ENCODE peak calls at places on chromosomes 11 and 22, in six cellular contexts. R is prostate gland, M is right lobe of liver, S is H1, Y is heart left ventricle, F is sigmoid colon. T is an unnamed sample.

GRCh38 chr11:37108436-37109204 is 510.6 kb upstream of the RAG2 start:
- DNase-seq in Y (no peak), M (no peak), F (no peak), R (no peak), S (no peak), T (no peak)

GRCh38 chr11:120004723-120005122 is 133.2 kb downstream of the TRIM29 start:
- DNase-seq in R (no peak), M (no peak), S (no peak), Y (no peak), F (no peak), T (no peak)

GRCh38 chr22:39348909-39349505 is 784 bp upstream of the SYNGR1 start:
- DNase-seq in F (no peak), Y (peak; percentile 43), M (peak; percentile 47), R (no peak), S (no peak), T (no peak)

GRCh38 chr22:41446057-41446501 is 522 bp downstream of the TOB2 start:
- DNase-seq in Y (peak; percentile 42), M (peak; percentile 62), S (no peak), F (peak; percentile 76), R (peak; percentile 16), T (no peak)

GRCh38 chr11:69335461-69336386 is 41.8 kb downstream of the MYEOV start:
- DNase-seq in F (no peak), S (no peak), M (peak; percentile 29), R (no peak), Y (no peak), T (no peak)

GRCh38 chr11:16382638-16383380 is 26.5 kb upstream of the SOX6 start:
- DNase-seq in R (no peak), M (no peak), Y (no peak), F (no peak), S (no peak), T (no peak)

GRCh38 chr11:14424096-14424495 is 65.1 kb upstream of the RRAS2 start:
- DNase-seq in R (no peak), F (no peak), M (no peak), Y (no peak), S (no peak), T (no peak)

GRCh38 chr22:38731703-38732161 is 24.1 kb downstream of the SUN2 start:
- DNase-seq in S (no peak), R (no peak), M (no peak), F (no peak), Y (no peak), T (no peak)

GRCh38 chr22:50621491-50621880 is 6.5 kb downstream of the ARSA start:
- DNase-seq in S (no peak), R (no peak), Y (peak; percentile 19), M (no peak), F (no peak), T (no peak)

GRCh38 chr11:120518356-120518755 is 6.8 kb downstream of the GRIK4 start:
- DNase-seq in S (no peak), F (peak; percentile 39), M (no peak), R (no peak), Y (no peak), T (no peak)

GRCh38 chr11:130369141-130369691 is 54.5 kb upstream of the ZBTB44 start:
- DNase-seq in M (no peak), Y (no peak), R (no peak), S (no peak), F (no peak), T (no peak)

GRCh38 chr11:115390441-115390840 is 113.8 kb downstream of the CADM1 start:
- DNase-seq in F (no peak), Y (no peak), S (no peak), R (no peak), M (no peak), T (no peak)

GRCh38 chr11:43282607-43283440 is 29.0 kb upstream of the API5 start:
- DNase-seq in R (no peak), F (no peak), S (no peak), M (peak; percentile 51), Y (no peak), T (peak; percentile 8)

GRCh38 chr11:126132319-126132718 is 69.7 kb upstream of the CDON start:
- DNase-seq in M (no peak), S (no peak), F (peak; percentile 75), R (peak; percentile 63), Y (no peak), T (peak; percentile 55)

GRCh38 chr11:22807855-22808558 is 21.6 kb downstream of the SVIP start:
- DNase-seq in Y (no peak), S (no peak), F (no peak), M (no peak), R (no peak), T (no peak)

GRCh38 chr11:124737638-124738293 is 2.0 kb upstream of the NRGN start:
- DNase-seq in M (no peak), Y (no peak), F (no peak), R (no peak), S (no peak), T (no peak)

GRCh38 chr11:67626970-67627369 is 2.8 kb downstream of the NUDT8 start:
- DNase-seq in M (no peak), R (no peak), F (no peak), Y (no peak), S (no peak), T (no peak)

GRCh38 chr11:75467311-75467710 is 34.3 kb upstream of the KLHL35 start:
- DNase-seq in F (no peak), M (no peak), S (no peak), Y (no peak), R (no peak), T (no peak)

GRCh38 chr11:74417860-74418508 is 19.8 kb upstream of the PGM2L1 start:
- DNase-seq in F (no peak), Y (no peak), S (no peak), R (no peak), M (no peak), T (no peak)

GRCh38 chr11:76159983-76160661 is 46.2 kb downstream of the WNT11 start:
- DNase-seq in S (no peak), M (no peak), F (no peak), Y (no peak), R (no peak), T (no peak)

GRCh38 chr11:77819411-77819920 is 1.1 kb downstream of the RSF1 start:
- DNase-seq in F (peak; percentile 91), M (peak; percentile 85), S (peak; percentile 54), R (peak; percentile 89), Y (peak; percentile 86), T (peak; percentile 59)
- TF ChIP-seq POLR2A in F (no peak), M (peak; percentile 64), S (peak; percentile 16), R (peak; percentile 80), Y (no peak), T (peak; percentile 44)

GRCh38 chr22:17265649-17266248 is 46.5 kb upstream of the ADA2 start:
- DNase-seq in M (no peak), R (no peak), Y (no peak), S (no peak), F (no peak), T (no peak)
- H3K4me3 ChIP-seq in M (no peak overlapping the region), R (no peak overlapping the region), Y (no peak overlapping the region), S (peak overlapping the region; percentile 41), F (no peak overlapping the region), T (no peak overlapping the region)

GRCh38 chr11:48237727-48238126 is 7.2 kb upstream of the OR4X2 start:
- DNase-seq in R (no peak), F (no peak), S (no peak), Y (no peak), M (no peak), T (no peak)

GRCh38 chr11:48244804-48245203 is at the start of gene OR4X2:
- DNase-seq in S (no peak), M (no peak), R (no peak), Y (no peak), F (no peak), T (no peak)

GRCh38 chr11:48242501-48242900 is 2.4 kb upstream of the OR4X2 start:
- DNase-seq in F (no peak), M (no peak), Y (no peak), S (no peak), R (no peak), T (no peak)
- H3K9me3 ChIP-seq in F (no peaks in the 10 kb centered on the region), M (no peaks in the 10 kb centered on the region), Y (peaks cover 6% of the 10 kb centered on the region), S (peaks cover 78% of the 10 kb centered on the region), R (no peaks in the 10 kb centered on the region), T (no peaks in the 10 kb centered on the region)

GRCh38 chr22:17774206-17774927 is at the start of gene BID:
- DNase-seq in Y (peak; percentile 73), S (no peak), M (peak; percentile 71), F (no peak), R (no peak), T (no peak)
- TF ChIP-seq POLR2A in Y (no peak), S (no peak), M (peak; percentile 57), F (no peak), R (peak; percentile 39), T (no peak)

GRCh38 chr11:110075087-110075821 is 17.9 kb upstream of the ZC3H12C start:
- DNase-seq in R (no peak), M (no peak), F (no peak), Y (no peak), S (no peak), T (no peak)
- H3K4me3 ChIP-seq in R (no peak overlapping the region), M (no peak overlapping the region), F (no peak overlapping the region), Y (no peak overlapping the region), S (no peak overlapping the region), T (no peak overlapping the region)

T was measured in tibial nerve.